ENCODE peak calls at places on chromosomes 7 and 10, in eight cellular contexts. G, R, Z, X, S, F, J and B are unnamed samples.
A peak's percentile ranks its signal among the peaks of the same experiment; 100 is the strongest.

GRCh38 chr7:47991270-47991669 is 11.9 kb upstream of the HUS1 start:
- DNase-seq in Z (no peak), F (no peak), G (no peak), X (no peak), J (no peak), R (no peak), S (no peak), B (no peak)

GRCh38 chr10:28326516-28327493 is 23.9 kb upstream of the MPP7 start:
- DNase-seq in X (no peak), F (no peak), G (no peak), S (no peak), J (no peak), Z (peak; percentile 74), R (peak; percentile 69), B (peak; percentile 70)

GRCh38 chr10:100742067-100742771 is 3.2 kb upstream of the PAX2 start:
- DNase-seq in Z (no peak), R (no peak), J (no peak), F (no peak), X (no peak), G (no peak), S (no peak), B (no peak)

GRCh38 chr10:95759233-95759826 is 3.4 kb downstream of the ENTPD1 start:
- DNase-seq in J (no peak), X (no peak), G (no peak), R (no peak), F (no peak), Z (no peak), S (no peak), B (no peak)

GRCh38 chr10:133439517-133440461 is 14.0 kb upstream of the SCART1 start:
- DNase-seq in G (no peak), F (no peak), X (no peak), R (no peak), J (no peak), Z (no peak), S (no peak), B (no peak)

GRCh38 chr10:51699145-51699474 is 285 bp downstream of the CSTF2T start:
- DNase-seq in J (no peak), F (no peak), X (no peak), R (no peak), G (no peak), Z (no peak), S (no peak), B (no peak)

GRCh38 chr7:50393076-50393475 is 57.1 kb downstream of the FIGNL1 start:
- DNase-seq in Z (no peak), R (no peak), G (peak; percentile 63), J (no peak), X (no peak), F (no peak), S (peak; percentile 53), B (no peak)

GRCh38 chr10:22002531-22003110 is 909 bp downstream of the DNAJC1 start:
- DNase-seq in J (no peak), R (peak; percentile 78), X (peak; percentile 13), F (no peak), Z (peak; percentile 11), S (no peak), G (peak; percentile 12), B (no peak)

GRCh38 chr7:133709036-133709880 is 417.9 kb upstream of the LRGUK start:
- DNase-seq in J (no peak), G (no peak), R (peak; percentile 46), Z (no peak), X (no peak), S (no peak), F (no peak), B (no peak)

GRCh38 chr7:46759711-46760480 is 822.0 kb downstream of the TNS3 start:
- DNase-seq in X (peak; percentile 29), G (no peak), Z (no peak), S (no peak), J (no peak), F (no peak), R (peak; percentile 59), B (no peak)

GRCh38 chr7:94417921-94418320 is 23.2 kb downstream of the COL1A2 start:
- DNase-seq in R (peak; percentile 45), X (no peak), G (no peak), J (no peak), S (no peak), Z (no peak), F (no peak), B (no peak)

GRCh38 chr7:133054167-133054840 is 27.6 kb downstream of the CHCHD3 start:
- DNase-seq in S (no peak), X (no peak), F (no peak), R (peak; percentile 27), Z (no peak), G (no peak), J (no peak), B (no peak)

GRCh38 chr10:93124580-93125318 is 51.1 kb downstream of the CYP26A1 start:
- DNase-seq in J (no peak), S (no peak), R (no peak), G (no peak), Z (no peak), X (no peak), F (no peak), B (no peak)

GRCh38 chr7:152142976-152143665 is 117.6 kb downstream of the GALNT11 start:
- DNase-seq in Z (no peak), R (no peak), G (no peak), J (no peak), S (no peak), F (no peak), X (no peak), B (no peak)

GRCh38 chr7:8261711-8262695 is at the start of gene ICA1:
- DNase-seq in F (no peak), S (peak; percentile 41), G (no peak), R (peak; percentile 10), X (peak; percentile 45), J (peak; percentile 5), Z (no peak), B (peak; percentile 78)

GRCh38 chr7:2477447-2478386 is 1.5 kb upstream of the GRIFIN start:
- DNase-seq in G (peak; percentile 27), S (peak; percentile 81), F (peak; percentile 50), R (peak; percentile 58), X (peak; percentile 53), Z (no peak), J (peak; percentile 47), B (peak; percentile 77)

GRCh38 chr10:5557799-5558771 is 33.3 kb downstream of the CALML3 start:
- DNase-seq in Z (no peak), G (no peak), X (no peak), R (no peak), S (no peak), J (no peak), F (no peak), B (peak; percentile 23)

GRCh38 chr10:56329961-56330360 is 31.1 kb downstream of the ZWINT start:
- DNase-seq in S (no peak), G (no peak), X (no peak), Z (no peak), F (no peak), R (no peak), J (no peak), B (no peak)

GRCh38 chr7:100673942-100674431 is 447 bp downstream of the GNB2 start:
- DNase-seq in S (no peak), R (peak; percentile 29), Z (no peak), G (no peak), X (no peak), J (no peak), F (peak; percentile 29), B (no peak)

GRCh38 chr7:141563956-141564623 is 12.9 kb downstream of the AGK start:
- DNase-seq in J (no peak), G (no peak), R (no peak), F (no peak), X (peak; percentile 6), Z (no peak), S (peak; percentile 64), B (no peak)

GRCh38 chr10:124743188-124744046 is 761 bp downstream of the FAM53B start:
- DNase-seq in R (peak; percentile 47), X (peak; percentile 27), S (no peak), J (no peak), Z (no peak), G (no peak), F (no peak), B (peak; percentile 46)

GRCh38 chr10:77286851-77287250 is 350.8 kb downstream of the KCNMA1 start:
- DNase-seq in X (no peak), R (no peak), G (no peak), F (no peak), Z (no peak), J (no peak), S (no peak), B (no peak)

GRCh38 chr10:97632949-97633884 is at the start of gene MORN4:
- DNase-seq in Z (no peak), R (peak; percentile 91), F (peak; percentile 91), X (peak; percentile 93), S (peak; percentile 92), J (peak; percentile 77), G (peak; percentile 84), B (peak; percentile 93)

GRCh38 chr10:52351911-52352310 is 37.8 kb downstream of the DKK1 start:
- DNase-seq in F (no peak), G (no peak), S (no peak), X (no peak), Z (peak; percentile 55), R (peak; percentile 35), J (no peak), B (no peak)

GRCh38 chr7:33616752-33617151 is 288.6 kb upstream of the BMPER start:
- DNase-seq in F (no peak), X (no peak), J (no peak), R (no peak), G (no peak), Z (no peak), S (no peak), B (no peak)

GRCh38 chr10:11242443-11243386 is 225.0 kb downstream of the CELF2 start:
- DNase-seq in R (peak; percentile 1), X (no peak), J (no peak), Z (no peak), G (no peak), F (no peak), S (peak; percentile 38), B (peak; percentile 42)

GRCh38 chr7:53602817-53603418 is 567.5 kb downstream of the POM121L12 start:
- DNase-seq in G (no peak), X (no peak), Z (no peak), R (no peak), J (no peak), F (no peak), S (no peak), B (no peak)

GRCh38 chr10:34792881-34793280 is 22.2 kb downstream of the PARD3 start:
- DNase-seq in F (no peak), R (no peak), S (no peak), X (no peak), G (no peak), Z (no peak), J (no peak), B (no peak)

GRCh38 chr7:9453521-9453920 is 1020.1 kb downstream of the NXPH1 start:
- DNase-seq in R (no peak), G (no peak), J (no peak), S (no peak), F (no peak), Z (no peak), X (no peak), B (no peak)

GRCh38 chr7:130135208-130136205 is 65.2 kb downstream of the KLHDC10 start:
- DNase-seq in S (no peak), X (no peak), G (no peak), J (no peak), F (no peak), R (no peak), Z (no peak), B (no peak)